ENCODE peak calls at places on chromosomes 3 and 15, in five cellular contexts. One of them, this sample, is unnamed.
A peak's percentile ranks its signal among the peaks of the same experiment; 100 is the strongest.

GRCh38 chr3:104723000-104723399 is 643.7 kb upstream of the ALCAM start:
- DNase-seq in GM23248: no peak
- DNase-seq in GM12878: no peak
- DNase-seq in heart right ventricle: no peak
- DNase-seq in pancreas: no peak
- DNase-seq in this sample: no peak

GRCh38 chr15:85766007-85766831 is 28.5 kb downstream of the KLHL25 start:
- DNase-seq in GM12878: no peak
- DNase-seq in heart right ventricle: no peak
- DNase-seq in pancreas: no peak
- DNase-seq in GM23248: peak; percentile 16
- DNase-seq in this sample: no peak

GRCh38 chr3:173892547-173892946 is 495.0 kb downstream of the NLGN1 start:
- DNase-seq in GM23248: peak; percentile 58
- DNase-seq in heart right ventricle: no peak
- DNase-seq in pancreas: no peak
- DNase-seq in GM12878: no peak
- DNase-seq in this sample: no peak

GRCh38 chr3:191412764-191413163 is 48.2 kb upstream of the PYDC2 start:
- DNase-seq in heart right ventricle: no peak
- DNase-seq in GM23248: peak; percentile 90
- DNase-seq in GM12878: no peak
- DNase-seq in pancreas: no peak
- DNase-seq in this sample: no peak

GRCh38 chr3:98961161-98962155 is 60.0 kb upstream of the DCBLD2 start:
- DNase-seq in pancreas: no peak
- DNase-seq in heart right ventricle: no peak
- DNase-seq in GM23248: peak; percentile 87
- DNase-seq in GM12878: no peak
- DNase-seq in this sample: no peak

GRCh38 chr3:180335056-180335455 is 266.9 kb upstream of the TTC14 start:
- DNase-seq in GM12878: no peak
- DNase-seq in GM23248: no peak
- DNase-seq in heart right ventricle: no peak
- DNase-seq in pancreas: no peak
- DNase-seq in this sample: no peak

GRCh38 chr15:68792901-68793766 is 27.6 kb downstream of the ANP32A start:
- DNase-seq in heart right ventricle: peak; percentile 37
- DNase-seq in GM12878: no peak
- DNase-seq in pancreas: peak; percentile 95
- DNase-seq in GM23248: no peak
- DNase-seq in this sample: no peak

GRCh38 chr15:85620321-85621044 is 174.2 kb downstream of the KLHL25 start:
- DNase-seq in pancreas: no peak
- DNase-seq in heart right ventricle: no peak
- DNase-seq in GM12878: no peak
- DNase-seq in GM23248: peak; percentile 91
- DNase-seq in this sample: no peak

GRCh38 chr15:73081321-73081958 is 29.2 kb downstream of the NEO1 start:
- DNase-seq in pancreas: no peak
- DNase-seq in GM23248: peak; percentile 77
- DNase-seq in GM12878: no peak
- DNase-seq in heart right ventricle: no peak
- DNase-seq in this sample: no peak

GRCh38 chr3:177446160-177446559 is 248.9 kb upstream of the TBL1XR1 start:
- DNase-seq in heart right ventricle: no peak
- DNase-seq in pancreas: no peak
- DNase-seq in GM23248: no peak
- DNase-seq in GM12878: no peak
- DNase-seq in this sample: no peak

GRCh38 chr15:31332681-31333071 is 6.0 kb downstream of the KLF13 start:
- DNase-seq in GM12878: no peak
- DNase-seq in GM23248: no peak
- DNase-seq in pancreas: no peak
- DNase-seq in heart right ventricle: no peak
- DNase-seq in this sample: no peak

GRCh38 chr3:172905480-172905850 is 154.9 kb downstream of the ECT2 start:
- DNase-seq in heart right ventricle: no peak
- DNase-seq in pancreas: no peak
- DNase-seq in GM12878: no peak
- DNase-seq in GM23248: no peak
- DNase-seq in this sample: no peak

GRCh38 chr3:53518495-53518981 is 24.1 kb downstream of the CACNA1D start:
- DNase-seq in GM23248: no peak
- DNase-seq in pancreas: no peak
- DNase-seq in heart right ventricle: no peak
- DNase-seq in GM12878: no peak
- DNase-seq in this sample: no peak

GRCh38 chr3:15983232-15983631 is 185.5 kb upstream of the ANKRD28 start:
- DNase-seq in GM23248: peak; percentile 93
- DNase-seq in heart right ventricle: no peak
- DNase-seq in GM12878: no peak
- DNase-seq in pancreas: no peak
- DNase-seq in this sample: no peak

GRCh38 chr15:98668566-98669308 is 20.4 kb downstream of the IGF1R start:
- DNase-seq in GM12878: peak; percentile 38
- DNase-seq in heart right ventricle: no peak
- DNase-seq in pancreas: no peak
- DNase-seq in GM23248: peak; percentile 78
- DNase-seq in this sample: no peak

GRCh38 chr3:27708246-27708645 is 13.9 kb downstream of the EOMES start:
- DNase-seq in pancreas: no peak
- DNase-seq in GM23248: no peak
- DNase-seq in GM12878: no peak
- DNase-seq in heart right ventricle: no peak
- DNase-seq in this sample: no peak

GRCh38 chr15:63246691-63247464 is 30.5 kb upstream of the APH1B start:
- DNase-seq in pancreas: no peak
- DNase-seq in heart right ventricle: no peak
- DNase-seq in GM12878: no peak
- DNase-seq in GM23248: peak; percentile 94
- DNase-seq in this sample: no peak

GRCh38 chr15:76470691-76471090 is 134.1 kb downstream of the ISL2 start:
- DNase-seq in GM23248: peak; percentile 63
- DNase-seq in pancreas: no peak
- DNase-seq in GM12878: no peak
- DNase-seq in heart right ventricle: no peak
- DNase-seq in this sample: no peak

GRCh38 chr3:45560270-45561020 is 34.1 kb upstream of the LIMD1 start:
- DNase-seq in GM23248: peak; percentile 7
- DNase-seq in heart right ventricle: peak; percentile 72
- DNase-seq in pancreas: no peak
- DNase-seq in GM12878: no peak
- DNase-seq in this sample: peak; percentile 85

GRCh38 chr3:72820405-72820804 is 27.8 kb downstream of the SHQ1 start:
- DNase-seq in GM12878: no peak
- DNase-seq in GM23248: peak; percentile 69
- DNase-seq in heart right ventricle: no peak
- DNase-seq in pancreas: no peak
- DNase-seq in this sample: no peak

GRCh38 chr15:62497356-62497755 is 332.3 kb upstream of the C2CD4B start:
- DNase-seq in GM12878: no peak
- DNase-seq in heart right ventricle: no peak
- DNase-seq in GM23248: peak; percentile 62
- DNase-seq in pancreas: no peak
- DNase-seq in this sample: no peak

GRCh38 chr15:25053000-25053815 is 98.4 kb downstream of the SNRPN start:
- DNase-seq in pancreas: peak; percentile 26
- DNase-seq in GM12878: no peak
- DNase-seq in heart right ventricle: no peak
- DNase-seq in GM23248: no peak
- DNase-seq in this sample: no peak

GRCh38 chr15:25054329-25054728 is 99.5 kb downstream of the SNRPN start:
- DNase-seq in heart right ventricle: no peak
- DNase-seq in GM23248: no peak
- DNase-seq in pancreas: peak; percentile 17
- DNase-seq in GM12878: no peak
- DNase-seq in this sample: no peak

GRCh38 chr15:25056484-25057429 is 102.0 kb downstream of the SNRPN start:
- DNase-seq in pancreas: no peak
- DNase-seq in GM12878: no peak
- DNase-seq in heart right ventricle: no peak
- DNase-seq in GM23248: no peak
- DNase-seq in this sample: peak; percentile 52

GRCh38 chr15:25055356-25056068 is 100.7 kb downstream of the SNRPN start:
- DNase-seq in GM12878: no peak
- DNase-seq in pancreas: no peak
- DNase-seq in GM23248: no peak
- DNase-seq in heart right ventricle: no peak
- DNase-seq in this sample: no peak

DNA sequence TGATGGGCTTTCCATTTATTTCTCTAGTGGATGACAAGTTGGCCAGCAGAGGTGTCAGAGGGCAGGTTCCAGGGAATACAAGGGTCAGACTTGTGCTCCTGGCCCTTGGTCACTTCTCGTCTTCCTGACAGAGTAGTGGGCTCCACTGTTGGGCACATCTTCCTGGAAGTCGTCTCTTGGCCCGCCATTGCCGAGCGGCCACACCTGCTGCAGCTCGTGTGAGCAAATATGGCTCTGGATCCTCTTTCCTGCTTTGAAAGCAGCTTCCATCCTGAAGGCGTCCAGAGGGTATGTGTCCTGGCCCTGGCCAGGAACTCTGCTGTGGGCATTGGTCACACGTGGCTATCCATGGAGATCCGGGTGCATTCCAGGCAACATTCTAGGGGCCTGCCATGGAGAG is 100.2 kb downstream of the SNRPN start:
- DNase-seq in GM12878: no peak
- DNase-seq in GM23248: no peak
- DNase-seq in heart right ventricle: no peak
- DNase-seq in pancreas: no peak
- DNase-seq in this sample: no peak
- H3K9me3 ChIP-seq in GM12878: peaks cover 66% of the 10 kb centered on the region
- H3K9me3 ChIP-seq in GM23248: no peaks in the 10 kb centered on the region
- H3K9me3 ChIP-seq in heart right ventricle: peaks cover 96% of the 10 kb centered on the region
- H3K9me3 ChIP-seq in pancreas: peaks cover 2% of the 10 kb centered on the region
- H3K9me3 ChIP-seq in this sample: peaks cover 100% of the 10 kb centered on the region

GRCh38 chr3:8709801-8710524 is 23.6 kb upstream of the CAV3 start:
- DNase-seq in heart right ventricle: no peak
- DNase-seq in pancreas: no peak
- DNase-seq in GM23248: no peak
- DNase-seq in GM12878: no peak
- DNase-seq in this sample: no peak

GRCh38 chr3:8702560-8702959 is 31.0 kb upstream of the CAV3 start:
- DNase-seq in GM23248: no peak
- DNase-seq in pancreas: no peak
- DNase-seq in GM12878: no peak
- DNase-seq in heart right ventricle: no peak
- DNase-seq in this sample: no peak

GRCh38 chr3:8709287-8709686 is 24.3 kb upstream of the CAV3 start:
- DNase-seq in pancreas: no peak
- DNase-seq in heart right ventricle: no peak
- DNase-seq in GM12878: no peak
- DNase-seq in GM23248: no peak
- DNase-seq in this sample: no peak

DNA sequence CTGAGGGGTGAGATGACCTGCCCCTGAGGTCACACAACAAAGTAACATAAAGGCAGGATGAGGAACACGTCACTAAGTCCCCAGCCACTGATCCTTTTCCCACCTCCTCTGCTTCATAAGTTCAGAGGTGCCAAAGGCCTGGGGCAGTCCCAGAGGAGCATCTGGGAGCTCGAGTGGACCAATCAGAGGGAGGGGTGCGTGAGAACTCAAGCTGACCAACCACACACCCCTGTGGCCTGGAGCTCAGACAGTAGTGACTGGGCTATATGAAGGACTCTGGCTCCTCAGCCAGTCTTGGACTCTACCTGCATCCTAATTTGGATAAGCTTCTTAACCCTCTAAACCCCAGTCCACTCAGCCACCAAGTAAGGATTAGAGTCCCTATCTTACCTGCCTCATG is 28.0 kb upstream of the CAV3 start:
- DNase-seq in pancreas: no peak
- DNase-seq in GM23248: no peak
- DNase-seq in GM12878: no peak
- DNase-seq in heart right ventricle: no peak
- DNase-seq in this sample: no peak
- H3K9me3 ChIP-seq in pancreas: no peaks in the 10 kb centered on the region
- H3K9me3 ChIP-seq in GM23248: peaks cover 4% of the 10 kb centered on the region
- H3K9me3 ChIP-seq in GM12878: no peaks in the 10 kb centered on the region
- H3K9me3 ChIP-seq in heart right ventricle: peaks cover 4% of the 10 kb centered on the region
- H3K9me3 ChIP-seq in this sample: no peaks in the 10 kb centered on the region

GRCh38 chr3:197567900-197568685 is 12.3 kb upstream of the BDH1 start:
- DNase-seq in GM23248: no peak
- DNase-seq in heart right ventricle: no peak
- DNase-seq in GM12878: no peak
- DNase-seq in pancreas: no peak
- DNase-seq in this sample: no peak
- H3K9me3 ChIP-seq in GM23248: no peaks in the 10 kb centered on the region
- H3K9me3 ChIP-seq in heart right ventricle: no peaks in the 10 kb centered on the region
- H3K9me3 ChIP-seq in GM12878: peaks cover 12% of the 10 kb centered on the region
- H3K9me3 ChIP-seq in pancreas: no peaks in the 10 kb centered on the region
- H3K9me3 ChIP-seq in this sample: no peaks in the 10 kb centered on the region

GRCh38 chr15:80404719-80405553 is 754 bp downstream of the ARNT2 start:
- DNase-seq in GM23248: no peak
- DNase-seq in GM12878: no peak
- DNase-seq in pancreas: peak; percentile 75
- DNase-seq in heart right ventricle: peak; percentile 30
- DNase-seq in this sample: no peak
- H3K9me3 ChIP-seq in GM23248: no peaks in the 10 kb centered on the region
- H3K9me3 ChIP-seq in GM12878: no peaks in the 10 kb centered on the region
- H3K9me3 ChIP-seq in pancreas: no peaks in the 10 kb centered on the region
- H3K9me3 ChIP-seq in heart right ventricle: no peaks in the 10 kb centered on the region
- H3K9me3 ChIP-seq in this sample: no peaks in the 10 kb centered on the region

GRCh38 chr3:20861454-20861853 is 675.4 kb upstream of the SGO1 start:
- DNase-seq in GM23248: no peak
- DNase-seq in pancreas: no peak
- DNase-seq in heart right ventricle: no peak
- DNase-seq in GM12878: no peak
- DNase-seq in this sample: no peak

DNA sequence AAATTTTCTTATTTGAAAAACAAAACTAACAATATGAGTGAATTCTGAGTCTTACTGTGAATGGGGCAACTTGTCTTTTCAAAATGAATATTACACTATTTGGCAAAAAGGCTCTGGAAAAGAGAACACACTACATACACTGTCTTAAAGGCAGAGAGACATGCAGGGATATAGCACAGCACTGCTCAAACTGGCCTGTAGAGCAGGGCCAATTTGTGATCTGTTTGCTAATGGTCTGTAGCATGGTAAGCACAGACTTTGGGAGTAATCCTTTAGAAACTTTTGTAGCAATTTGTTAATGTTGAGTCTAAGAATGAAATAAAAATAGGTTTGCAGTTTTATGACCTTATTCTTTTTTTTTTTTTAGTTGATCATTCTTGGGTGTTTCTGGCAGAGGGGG is 679.8 kb upstream of the SGO1 start:
- DNase-seq in GM12878: no peak
- DNase-seq in pancreas: no peak
- DNase-seq in GM23248: no peak
- DNase-seq in heart right ventricle: no peak
- DNase-seq in this sample: no peak
- H3K9me3 ChIP-seq in GM12878: no peaks in the 10 kb centered on the region
- H3K9me3 ChIP-seq in pancreas: no peaks in the 10 kb centered on the region
- H3K9me3 ChIP-seq in GM23248: no peaks in the 10 kb centered on the region
- H3K9me3 ChIP-seq in heart right ventricle: no peaks in the 10 kb centered on the region
- H3K9me3 ChIP-seq in this sample: no peaks in the 10 kb centered on the region